ENCODE peak calls at places on chromosomes 16 and 17, in ten cellular contexts. R is BJ; O is activated CD8-positive, alpha-beta T cell treated with anti-CD3 and anti-CD28 coated beads, Interleukin-2, amount 10 ng/mL, durations not matched to agents 7 days and 5 days; A is AG10803; B is caudate nucleus; V is stimulated activated CD8-positive, alpha-beta memory T cell treated with anti-CD3 and anti-CD28 coated beads, Interleukin-12 subunit alpha, Interleukin-12 subunit beta, amount 100 ng/mL, for 1 hour; J is RPMI8226; G is ACHN; D is activated CD4-positive, alpha-beta T cell treated with anti-CD3 and anti-CD28 coated beads, Interleukin-2, amount 50 U/mL, for 1 hour; Z is HTR-8/SVneo. K is an unnamed sample.

GRCh38 chr16:72895951-72896350 is 152.0 kb downstream of the ZFHX3 start:
- DNase-seq in B (no peak), R (no peak), J (no peak), O (no peak), V (no peak), Z (no peak), A (peak; percentile 22), G (no peak), D (no peak), K (no peak)

GRCh38 chr17:16371742-16372141 is 9.1 kb upstream of the UBB start:
- DNase-seq in O (no peak), Z (peak; percentile 67), R (no peak), G (no peak), A (peak; percentile 52), B (no peak), J (no peak), D (no peak), V (no peak), K (no peak)

GRCh38 chr17:7862692-7863437 is 5.1 kb downstream of the CYB5D1 start:
- DNase-seq in R (no peak), A (peak; percentile 48), Z (peak; percentile 66), O (peak; percentile 61), G (peak; percentile 59), J (no peak), B (no peak), D (peak; percentile 40), V (no peak), K (peak; percentile 81)

GRCh38 chr16:70437582-70438324 is 1.1 kb downstream of the ST3GAL2 start:
- DNase-seq in V (no peak), B (peak; percentile 50), D (no peak), J (no peak), O (peak; percentile 28), A (peak; percentile 61), Z (no peak), R (no peak), G (peak; percentile 59), K (no peak)

GRCh38 chr16:89334050-89334449 is 116.5 kb downstream of the ZNF778 start:
- DNase-seq in B (no peak), O (no peak), R (no peak), A (no peak), G (no peak), Z (no peak), D (no peak), V (no peak), J (no peak), K (no peak)

GRCh38 chr16:19168173-19169080 is at the start of gene SYT17:
- DNase-seq in B (peak; percentile 47), R (no peak), G (no peak), O (no peak), A (no peak), V (no peak), Z (peak; percentile 28), D (no peak), J (peak; percentile 67), K (no peak)

GRCh38 chr17:9928601-9929341 is 23.7 kb upstream of the RCVRN start:
- DNase-seq in B (no peak), A (peak; percentile 76), V (no peak), R (peak; percentile 17), G (peak; percentile 82), J (no peak), Z (peak; percentile 75), O (no peak), D (no peak), K (no peak)

GRCh38 chr16:83574388-83574787 is 233.4 kb upstream of the HSBP1 start:
- DNase-seq in D (no peak), A (peak; percentile 89), B (no peak), V (no peak), J (no peak), O (no peak), R (peak; percentile 44), G (peak; percentile 87), Z (peak; percentile 51), K (peak; percentile 32)

GRCh38 chr16:12796498-12796897 is 7.2 kb downstream of the CPPED1 start:
- DNase-seq in J (no peak), O (no peak), R (no peak), V (no peak), G (no peak), D (no peak), Z (no peak), B (no peak), A (no peak), K (no peak)

GRCh38 chr17:15965510-15965909 is 20.6 kb downstream of the ADORA2B start:
- DNase-seq in B (peak; percentile 30), D (no peak), Z (no peak), G (no peak), V (no peak), A (no peak), O (no peak), R (no peak), J (no peak), K (no peak)

K was measured in lower leg skin.